ENCODE peak calls at places on chromosome 11, in ten cellular contexts. Z is MM.1S, H is upper lobe of right lung, I is astrocyte of the spinal cord, X is adrenal gland, D is ovary, P is kidney, U is transverse colon, R is Panc1, W is right lobe of liver. T is an unnamed sample.
A peak's percentile ranks its signal among the peaks of the same experiment; 100 is the strongest.

GRCh38 chr11:115087791-115088190 is 409.5 kb downstream of the NXPE2 start:
- DNase-seq in R (no peak), D (no peak), P (no peak), Z (no peak), H (no peak), W (no peak), U (no peak), X (no peak), I (no peak), T (no peak)

GRCh38 chr11:77074205-77074604 is 7.4 kb downstream of the CAPN5 start:
- DNase-seq in Z (no peak), P (no peak), R (no peak), I (no peak), X (peak; percentile 30), H (peak; percentile 64), D (no peak), U (peak; percentile 77), W (no peak), T (no peak)

GRCh38 chr11:22208151-22208858 is 15.4 kb downstream of the ANO5 start:
- DNase-seq in P (no peak), I (no peak), X (no peak), H (no peak), W (no peak), U (no peak), D (no peak), Z (no peak), R (no peak), T (no peak)

GRCh38 chr11:63874511-63874910 is 35.6 kb downstream of the MARK2 start:
- DNase-seq in X (no peak), W (no peak), U (no peak), R (no peak), H (no peak), P (no peak), D (no peak), I (no peak), Z (no peak), T (no peak)

GRCh38 chr11:122893131-122893530 is 10.6 kb downstream of the JHY start:
- DNase-seq in X (no peak), Z (no peak), P (peak; percentile 86), R (no peak), U (no peak), I (no peak), W (no peak), D (no peak), H (no peak), T (no peak)

GRCh38 chr11:75498556-75499255 is 27.0 kb downstream of the GDPD5 start:
- DNase-seq in P (no peak), X (no peak), W (no peak), H (no peak), Z (no peak), U (no peak), D (no peak), I (no peak), R (no peak), T (no peak)

GRCh38 chr11:34558211-34558610 is 44.6 kb upstream of the ELF5 start:
- DNase-seq in Z (no peak), I (peak; percentile 17), D (no peak), H (no peak), R (no peak), U (no peak), W (no peak), P (no peak), X (no peak), T (no peak)

GRCh38 chr11:117584056-117584830 is 212.8 kb downstream of the DSCAML1 start:
- DNase-seq in D (no peak), P (no peak), U (no peak), H (no peak), X (no peak), R (no peak), Z (no peak), W (peak; percentile 3), I (peak; percentile 4), T (no peak)

GRCh38 chr11:2395211-2395730 is 5.3 kb upstream of the TSSC4 start:
- DNase-seq in P (peak; percentile 79), X (no peak), R (no peak), U (no peak), H (no peak), D (no peak), W (no peak), Z (no peak), I (no peak), T (no peak)

GRCh38 chr11:2395856-2396255 is 4.7 kb upstream of the TSSC4 start:
- DNase-seq in W (no peak), D (no peak), I (no peak), P (peak; percentile 71), X (no peak), U (no peak), H (no peak), R (no peak), Z (no peak), T (no peak)

GRCh38 chr11:2393111-2393868 is 7.3 kb upstream of the TSSC4 start:
- DNase-seq in X (no peak), H (no peak), D (no peak), Z (no peak), U (no peak), P (peak; percentile 73), W (no peak), R (no peak), I (no peak), T (no peak)

GRCh38 chr11:2394818-2395105 is 5.8 kb upstream of the TSSC4 start:
- DNase-seq in D (no peak), U (no peak), W (no peak), I (no peak), Z (no peak), P (peak; percentile 76), X (no peak), H (no peak), R (no peak), T (no peak)

DNA sequence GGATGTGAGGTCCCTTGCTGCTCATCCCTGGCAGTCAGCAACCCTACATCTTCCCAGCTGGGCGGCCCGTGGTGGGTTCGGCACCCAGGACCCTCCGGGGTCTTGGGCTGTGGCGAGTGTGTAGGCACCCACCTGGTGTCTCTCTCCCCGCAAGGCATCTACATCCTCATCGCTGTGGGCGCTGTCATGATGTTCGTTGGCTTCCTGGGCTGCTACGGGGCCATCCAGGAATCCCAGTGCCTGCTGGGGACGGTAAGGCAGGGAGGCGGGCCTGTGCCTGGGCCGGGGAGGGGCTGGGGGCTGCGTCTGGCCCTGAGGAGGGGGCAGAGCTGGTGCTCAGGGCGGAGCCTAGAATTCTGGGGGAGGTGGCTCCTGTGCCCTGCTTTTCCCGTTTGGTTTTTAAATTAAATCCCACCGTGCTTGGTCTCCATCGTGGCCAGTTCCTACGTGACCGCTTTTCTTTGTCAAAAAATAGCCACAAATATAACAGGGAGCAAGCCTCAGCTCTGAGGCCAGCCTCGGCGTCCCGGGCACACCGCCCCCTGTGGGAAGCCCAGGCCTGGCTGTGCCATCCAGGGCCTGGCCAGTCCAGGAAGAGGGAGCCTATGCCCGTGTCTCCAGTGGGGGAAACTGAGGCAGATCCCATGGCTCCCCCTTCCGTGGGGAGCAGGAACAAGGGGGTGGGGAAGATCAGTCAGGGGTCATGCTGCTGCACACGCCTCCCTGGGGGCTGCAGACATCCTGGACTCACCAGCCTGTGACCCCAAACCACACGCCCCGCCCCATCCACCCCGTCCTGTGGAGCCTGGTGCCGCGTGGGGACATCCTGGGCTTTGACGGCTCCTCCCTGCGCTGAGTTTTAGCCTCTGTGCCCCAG is 6.4 kb upstream of the TSSC4 start:
- DNase-seq in D (no peak), U (no peak), R (no peak), X (no peak), I (no peak), W (no peak), H (no peak), P (peak; percentile 74), Z (no peak), T (no peak)
- TF ChIP-seq CTCF in D (no peak), U (no peak), R (peak; percentile 40), X (no peak), I (peak; percentile 3), W (no peak), H (no peak), P (no peak), Z (peak; percentile 15), T (no peak)

GRCh38 chr11:952406-953385 is 27.0 kb downstream of the AP2A2 start:
- DNase-seq in I (peak; percentile 74), P (peak; percentile 73), Z (no peak), X (no peak), U (peak; percentile 73), D (no peak), W (peak; percentile 84), H (no peak), R (no peak), T (no peak)
- TF ChIP-seq CTCF in I (no peak), P (no peak), Z (no peak), X (no peak), U (no peak), D (no peak), W (no peak), H (no peak), R (no peak), T (no peak)

GRCh38 chr11:108958446-108959123 is 293.7 kb downstream of the DDX10 start:
- DNase-seq in H (no peak), Z (peak; percentile 88), R (peak; percentile 30), D (no peak), X (no peak), P (no peak), W (no peak), I (peak; percentile 68), U (no peak), T (no peak)
- TF ChIP-seq CTCF in H (no peak), Z (peak; percentile 3), R (no peak), D (no peak), X (no peak), P (no peak), W (no peak), I (no peak), U (no peak), T (no peak)

GRCh38 chr11:130644187-130644586 is 195.7 kb downstream of the ADAMTS15 start:
- DNase-seq in Z (no peak), I (no peak), H (no peak), W (no peak), R (no peak), P (no peak), X (no peak), D (no peak), U (peak; percentile 70), T (no peak)

GRCh38 chr11:130646881-130647280 is 198.4 kb downstream of the ADAMTS15 start:
- DNase-seq in D (no peak), Z (no peak), I (no peak), X (no peak), H (no peak), W (no peak), R (no peak), P (no peak), U (no peak), T (no peak)

GRCh38 chr11:130642994-130643393 is 194.5 kb downstream of the ADAMTS15 start:
- DNase-seq in X (no peak), U (no peak), P (no peak), H (no peak), W (no peak), I (no peak), R (no peak), D (no peak), Z (no peak), T (no peak)

GRCh38 chr11:130647371-130647770 is 198.9 kb downstream of the ADAMTS15 start:
- DNase-seq in R (no peak), D (no peak), U (no peak), W (no peak), P (no peak), X (no peak), H (no peak), Z (no peak), I (no peak), T (no peak)

DNA sequence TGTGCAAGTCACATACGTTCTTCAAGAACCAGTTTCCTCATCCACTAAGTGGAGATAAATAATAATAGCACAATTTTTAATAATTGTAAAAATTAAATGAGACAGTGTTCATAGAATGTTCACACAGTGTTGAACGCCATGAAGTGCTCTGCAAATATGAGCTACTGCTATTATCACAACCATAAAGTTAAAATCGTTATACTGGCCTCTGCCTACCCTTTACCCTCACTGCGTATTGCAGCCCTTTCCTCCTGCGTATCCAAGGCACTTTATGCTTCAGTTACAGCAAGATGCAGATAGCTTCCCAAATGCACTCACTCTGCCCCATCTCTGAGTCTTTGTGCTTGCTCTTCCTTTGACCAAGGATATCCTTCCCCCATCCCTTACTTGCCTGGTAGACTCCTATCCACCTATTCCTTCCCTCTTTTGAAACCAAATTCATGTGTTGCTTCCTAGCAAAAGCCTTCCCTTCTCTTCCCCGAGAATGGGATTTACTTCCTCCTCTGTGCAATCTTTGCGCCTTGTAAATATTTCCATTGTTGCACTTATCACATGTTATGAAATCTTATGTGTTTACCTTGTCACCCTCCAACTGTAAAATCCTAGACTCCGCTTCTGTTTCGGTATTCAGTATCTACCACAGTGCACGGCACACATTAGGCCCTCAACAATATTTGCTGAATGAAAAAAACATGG is 196.9 kb downstream of the ADAMTS15 start:
- DNase-seq in R (no peak), U (no peak), X (no peak), D (no peak), Z (no peak), H (no peak), P (no peak), I (no peak), W (no peak), T (no peak)
- TF ChIP-seq CTCF in R (no peak), U (no peak), X (no peak), D (no peak), Z (no peak), H (no peak), P (no peak), I (no peak), W (no peak), T (no peak)